ENCODE peak calls at places on chromosomes 11 and 22, in ten cellular contexts. F is psoas muscle, P is ELR, R is sciatic nerve, K is H9, O is anterior cingulate cortex, M is KBM-7, N is adrenal gland, U is MM.1S, A is activated T-helper 1 cell treated with Interleukin-2 at 50 U/mL for 16 hours. T is an unnamed sample.

GRCh38 chr11:59182457-59183151 is 10.7 kb downstream of the DTX4 start:
- DNase-seq in K (peak; percentile 81), R (no peak), U (no peak), M (no peak), N (no peak), O (no peak), A (no peak), F (no peak), P (no peak), T (peak; percentile 40)

GRCh38 chr11:14642873-14643696 is 519 bp upstream of the PDE3B start:
- DNase-seq in K (no peak), R (no peak), P (no peak), O (no peak), N (no peak), F (no peak), U (no peak), A (no peak), M (no peak), T (no peak)

GRCh38 chr11:13952668-13953067 is 9.9 kb upstream of the SPON1 start:
- DNase-seq in N (no peak), K (no peak), M (no peak), F (no peak), A (no peak), O (no peak), R (no peak), U (no peak), P (no peak), T (no peak)

GRCh38 chr11:83021780-83022125 is 49.9 kb downstream of the RAB30 start:
- DNase-seq in K (no peak), F (no peak), R (no peak), M (no peak), A (no peak), O (no peak), U (no peak), P (no peak), N (no peak), T (no peak)

GRCh38 chr22:46422896-46423295 is 87.4 kb downstream of the TRMU start:
- DNase-seq in R (no peak), F (no peak), O (no peak), K (no peak), N (no peak), A (no peak), M (no peak), U (no peak), P (no peak), T (no peak)

GRCh38 chr22:31350410-31350863 is 4.3 kb upstream of the PATZ1 start:
- DNase-seq in F (no peak), K (no peak), O (no peak), M (peak; percentile 22), N (peak; percentile 88), A (no peak), P (no peak), R (no peak), U (peak; percentile 56), T (no peak)

GRCh38 chr11:83363280-83363679 is 77.1 kb upstream of the CCDC90B start:
- DNase-seq in K (no peak), N (no peak), A (no peak), O (no peak), F (no peak), U (no peak), M (no peak), R (no peak), P (no peak), T (no peak)

GRCh38 chr22:43275545-43275981 is 67.6 kb downstream of the SCUBE1 start:
- DNase-seq in U (no peak), F (no peak), N (no peak), A (no peak), M (peak; percentile 92), O (no peak), P (peak; percentile 91), R (no peak), K (peak; percentile 69), T (no peak)

GRCh38 chr11:103729653-103730052 is 306.8 kb upstream of the DDI1 start:
- DNase-seq in F (no peak), M (no peak), N (no peak), K (no peak), O (no peak), R (no peak), U (no peak), P (no peak), A (no peak), T (no peak)

GRCh38 chr11:132992838-132993680 is 539.2 kb downstream of the OPCML start:
- DNase-seq in R (no peak), P (peak; percentile 53), N (no peak), M (no peak), A (no peak), K (no peak), F (no peak), U (no peak), O (no peak), T (no peak)

GRCh38 chr11:130179396-130180306 is 20.1 kb downstream of the ST14 start:
- DNase-seq in K (no peak), N (peak; percentile 73), P (no peak), F (no peak), M (no peak), O (no peak), A (no peak), R (no peak), U (peak; percentile 13), T (no peak)

GRCh38 chr11:45252877-45253276 is 33.3 kb downstream of the SYT13 start:
- DNase-seq in O (no peak), P (no peak), U (no peak), R (no peak), A (no peak), F (no peak), K (no peak), N (no peak), M (no peak), T (no peak)

GRCh38 chr11:36480833-36481232 is 29.2 kb downstream of the TRAF6 start:
- DNase-seq in F (no peak), N (no peak), U (no peak), R (no peak), K (no peak), M (no peak), O (no peak), P (no peak), A (no peak), T (no peak)

GRCh38 chr22:39893526-39893925 is at the start of gene ENTHD1:
- DNase-seq in O (no peak), N (no peak), U (no peak), F (peak; percentile 26), M (no peak), P (no peak), K (peak; percentile 38), A (no peak), R (no peak), T (no peak)

GRCh38 chr22:17862646-17863181 is 88.4 kb upstream of the BID start:
- DNase-seq in R (no peak), N (no peak), F (no peak), M (peak; percentile 18), A (no peak), P (peak; percentile 60), K (no peak), U (peak; percentile 61), O (no peak), T (no peak)

GRCh38 chr11:122714484-122714883 is 59.0 kb downstream of the UBASH3B start:
- DNase-seq in R (no peak), F (no peak), P (no peak), M (peak; percentile 84), O (no peak), K (no peak), A (no peak), U (no peak), N (peak; percentile 63), T (no peak)